ENCODE peak calls at places on chromosomes 2 and 18, in ten cellular contexts. A, S, E, B, Y, V, Q, W, N and X are unnamed samples.
A peak's percentile ranks its signal among the peaks of the same experiment; 100 is the strongest.

GRCh38 chr2:237147317-237147716 is 61.6 kb downstream of the COPS8 start:
- DNase-seq in Q (no peak), S (no peak), W (no peak), Y (no peak), B (no peak), A (no peak), E (no peak), N (no peak), V (no peak), X (no peak)

GRCh38 chr2:214393796-214394195 is 17.1 kb upstream of the VWC2L start:
- DNase-seq in Y (no peak), A (no peak), Q (no peak), B (no peak), S (no peak), W (no peak), V (no peak), N (no peak), E (no peak), X (no peak)

GRCh38 chr2:100053499-100053898 is 88.9 kb downstream of the AFF3 start:
- DNase-seq in A (no peak), Q (no peak), V (no peak), W (no peak), Y (no peak), E (no peak), S (no peak), N (no peak), B (no peak), X (no peak)

GRCh38 chr18:51337406-51337805 is 139.9 kb upstream of the MEX3C start:
- DNase-seq in Q (no peak), S (peak; percentile 59), A (no peak), W (no peak), Y (no peak), N (no peak), B (no peak), V (no peak), E (no peak), X (no peak)

GRCh38 chr2:151437630-151438029 is 27.9 kb downstream of the RIF1 start:
- DNase-seq in V (no peak), N (no peak), E (no peak), B (no peak), S (peak; percentile 10), Y (no peak), Q (no peak), W (no peak), A (no peak), X (no peak)

GRCh38 chr18:12283256-12283655 is 24.8 kb upstream of the TUBB6 start:
- DNase-seq in W (no peak), Q (no peak), A (peak; percentile 57), B (no peak), S (peak; percentile 73), V (no peak), N (no peak), Y (no peak), E (peak; percentile 53), X (no peak)

GRCh38 chr2:172086349-172087190 is 1.3 kb downstream of the DLX1 start:
- DNase-seq in N (peak; percentile 60), A (no peak), Q (no peak), W (peak; percentile 72), Y (no peak), V (no peak), E (no peak), B (no peak), S (no peak), X (no peak)

GRCh38 chr18:79515331-79515730 is 119.6 kb downstream of the NFATC1 start:
- DNase-seq in E (no peak), Q (no peak), A (no peak), W (no peak), S (no peak), V (no peak), B (no peak), N (peak; percentile 9), Y (no peak), X (no peak)

GRCh38 chr18:74831571-74832250 is 234.0 kb downstream of the ZNF407 start:
- DNase-seq in Y (no peak), V (no peak), E (no peak), W (no peak), B (no peak), Q (no peak), S (peak; percentile 27), N (no peak), A (no peak), X (no peak)

GRCh38 chr2:221767106-221767878 is 195.2 kb upstream of the EPHA4 start:
- DNase-seq in A (no peak), Y (no peak), Q (no peak), W (no peak), V (no peak), E (no peak), N (no peak), B (no peak), S (peak; percentile 38), X (no peak)

GRCh38 chr2:26516781-26517180 is 38.9 kb upstream of the OTOF start:
- DNase-seq in Q (no peak), S (no peak), W (no peak), Y (no peak), N (no peak), V (no peak), B (no peak), A (no peak), E (no peak), X (no peak)

GRCh38 chr2:238701907-238702206 is 146.0 kb upstream of the TWIST2 start:
- DNase-seq in E (no peak), A (no peak), S (no peak), W (no peak), Y (no peak), Q (peak; percentile 9), N (peak; percentile 13), B (no peak), V (no peak), X (no peak)

GRCh38 chr2:241443486-241444223 is 64.7 kb downstream of the STK25 start:
- DNase-seq in N (peak; percentile 54), B (no peak), S (peak; percentile 86), V (no peak), W (no peak), Y (peak; percentile 12), Q (peak; percentile 38), A (peak; percentile 85), E (no peak), X (no peak)

GRCh38 chr2:188725981-188726380 is 248.2 kb upstream of the COL3A1 start:
- DNase-seq in A (peak; percentile 17), N (no peak), V (no peak), S (peak; percentile 87), Y (no peak), W (no peak), E (no peak), B (no peak), Q (no peak), X (no peak)

GRCh38 chr2:26617259-26618083 is 23.7 kb downstream of the CIB4 start:
- DNase-seq in Q (no peak), N (no peak), S (no peak), V (no peak), E (no peak), Y (no peak), W (no peak), A (no peak), B (no peak), X (no peak)

GRCh38 chr18:76450452-76450851 is 44.6 kb downstream of the ZNF516 start:
- DNase-seq in E (no peak), Y (no peak), S (peak; percentile 71), N (no peak), Q (peak; percentile 30), W (no peak), V (no peak), B (no peak), A (no peak), X (no peak)

GRCh38 chr2:172108587-172108930 is 5.9 kb upstream of the DLX2 start:
- DNase-seq in E (no peak), W (no peak), Q (no peak), Y (no peak), V (no peak), S (no peak), A (no peak), B (no peak), N (no peak), X (no peak)

GRCh38 chr2:119230630-119231185 is 7.1 kb downstream of the STEAP3 start:
- DNase-seq in Q (no peak), W (peak; percentile 89), B (no peak), E (peak; percentile 31), V (peak; percentile 41), Y (no peak), A (peak; percentile 74), N (no peak), S (peak; percentile 74), X (no peak)

GRCh38 chr18:500230-500555 is 308 bp downstream of the COLEC12 start:
- DNase-seq in S (no peak), E (peak; percentile 45), Q (no peak), B (no peak), V (no peak), N (no peak), Y (no peak), A (no peak), W (no peak), X (no peak)

GRCh38 chr2:69385443-69386151 is 1.4 kb downstream of the GFPT1 start:
- DNase-seq in A (no peak), S (no peak), Q (no peak), V (no peak), W (no peak), E (no peak), N (peak; percentile 40), Y (peak; percentile 48), B (no peak), X (no peak)

GRCh38 chr2:132276571-132276981 is 114.8 kb upstream of the ANKRD30BL start:
- DNase-seq in Y (no peak), A (no peak), Q (no peak), W (no peak), B (no peak), V (no peak), S (no peak), N (no peak), E (no peak), X (no peak)

GRCh38 chr2:32228181-32228580 is 36.5 kb downstream of the NLRC4 start:
- DNase-seq in N (no peak), E (no peak), B (no peak), Y (no peak), A (no peak), W (no peak), V (no peak), S (no peak), Q (no peak), X (no peak)

GRCh38 chr18:74896390-74896991 is 298.8 kb downstream of the ZNF407 start:
- DNase-seq in S (no peak), N (peak; percentile 42), E (peak; percentile 40), A (peak; percentile 32), V (peak; percentile 63), B (no peak), Y (no peak), Q (peak; percentile 22), W (peak; percentile 94), X (no peak)

GRCh38 chr18:23805898-23806297 is 116.6 kb downstream of the LAMA3 start:
- DNase-seq in E (no peak), N (no peak), V (no peak), Q (no peak), Y (no peak), A (peak; percentile 33), W (no peak), S (peak; percentile 58), B (no peak), X (no peak)

GRCh38 chr2:56009758-56010534 is 86.4 kb upstream of the EFEMP1 start:
- DNase-seq in V (no peak), A (no peak), W (peak; percentile 79), S (peak; percentile 49), N (no peak), E (no peak), Y (no peak), B (no peak), Q (no peak), X (no peak)

GRCh38 chr2:202043473-202043872 is 9.8 kb downstream of the FZD7 start:
- DNase-seq in W (no peak), V (no peak), N (no peak), S (no peak), Y (no peak), E (no peak), A (peak; percentile 22), Q (no peak), B (no peak), X (no peak)

GRCh38 chr18:56200381-56200831 is 438.0 kb downstream of the TXNL1 start:
- DNase-seq in V (no peak), Q (no peak), E (no peak), N (no peak), Y (no peak), S (peak; percentile 76), B (no peak), A (peak; percentile 29), W (no peak), X (peak; percentile 6)

GRCh38 chr2:31176742-31177141 is 38.5 kb upstream of the GALNT14 start:
- DNase-seq in N (no peak), A (no peak), B (no peak), Q (no peak), E (no peak), W (no peak), Y (no peak), V (no peak), S (no peak), X (no peak)